ENCODE peak calls at places on chromosome 19, in seven cellular contexts. X is mesothelial cell of epicardium, Q is mucosa of descending colon, P is cardiac fibroblast, G is astrocyte, A is coronary artery, Y is WTC11. D is an unnamed sample.

GRCh38 chr19:5038631-5039271 is 69.8 kb downstream of the KDM4B start:
- DNase-seq in X (no peak), Q (peak), P (peak), G (no peak), A (no peak), Y (peak), D (no peak)

GRCh38 chr19:19280561-19280960 is 7.5 kb upstream of the TM6SF2 start:
- DNase-seq in X (no peak), Q (no peak), P (peak), G (no peak), A (no peak), Y (no peak), D (no peak)

GRCh38 chr19:43923875-43924274 is 11.2 kb downstream of the ZNF45 start:
- DNase-seq in X (no peak), Q (no peak), P (no peak), G (no peak), A (no peak), Y (no peak), D (no peak)

GRCh38 chr19:30209617-30210600 is 162.3 kb upstream of the ZNF536 start:
- DNase-seq in X (peak), Q (no peak), P (no peak), G (no peak), A (peak), Y (no peak), D (peak)

GRCh38 chr19:41799444-41800000 is 3.1 kb downstream of the CEACAM3 start:
- DNase-seq in X (no peak), Q (peak), P (no peak), G (no peak), A (no peak), Y (no peak), D (no peak)

GRCh38 chr19:10086904-10087256 is 763 bp downstream of the SHFL start:
- DNase-seq in X (no peak), Q (peak), P (no peak), G (no peak), A (no peak), Y (no peak), D (no peak)

GRCh38 chr19:54373781-54374266 is 9.1 kb upstream of the LAIR1 start:
- DNase-seq in X (no peak), Q (no peak), P (no peak), G (no peak), A (no peak), Y (no peak), D (no peak)

GRCh38 chr19:19488041-19488874 is 27.1 kb downstream of the TSSK6 start:
- DNase-seq in X (no peak), Q (peak), P (peak), G (no peak), A (no peak), Y (no peak), D (no peak)

GRCh38 chr19:40549007-40549708 is 27.5 kb upstream of the SHKBP1 start:
- DNase-seq in X (peak), Q (peak), P (peak), G (peak), A (no peak), Y (peak), D (no peak)

GRCh38 chr19:36573948-36574726 is 1.0 kb upstream of the ZNF529 start:
- DNase-seq in X (no peak), Q (peak), P (peak), G (peak), A (no peak), Y (no peak), D (no peak)

GRCh38 chr19:41027273-41027967 is 36.3 kb downstream of the CYP2B6 start:
- DNase-seq in X (no peak), Q (no peak), P (no peak), G (no peak), A (peak), Y (no peak), D (no peak)

GRCh38 chr19:4304509-4305252 is at the start of gene FSD1:
- DNase-seq in X (peak), Q (no peak), P (peak), G (no peak), A (no peak), Y (peak), D (peak)

GRCh38 chr19:11756965-11757364 is 9.8 kb upstream of the ZNF441 start:
- DNase-seq in X (no peak), Q (no peak), P (no peak), G (no peak), A (no peak), Y (no peak), D (no peak)

GRCh38 chr19:55697069-55697440 is 22.0 kb downstream of the EPN1 start:
- DNase-seq in X (no peak), Q (no peak), P (no peak), G (no peak), A (no peak), Y (no peak), D (no peak)

GRCh38 chr19:3184847-3185481 is 766 bp upstream of the NCLN start:
- DNase-seq in X (no peak), Q (peak), P (no peak), G (no peak), A (no peak), Y (peak), D (no peak)

GRCh38 chr19:34375598-34375997 is 10.6 kb downstream of the GPI start:
- DNase-seq in X (no peak), Q (no peak), P (no peak), G (no peak), A (no peak), Y (no peak), D (no peak)

GRCh38 chr19:15123031-15123890 is 16.1 kb downstream of the SYDE1 start:
- DNase-seq in X (no peak), Q (no peak), P (no peak), G (no peak), A (no peak), Y (no peak), D (no peak)

GRCh38 chr19:51441410-51442390 is 16.6 kb downstream of the SIGLEC8 start:
- DNase-seq in X (no peak), Q (peak), P (no peak), G (no peak), A (no peak), Y (no peak), D (no peak)

GRCh38 chr19:51440846-51441409 is 17.3 kb downstream of the SIGLEC8 start:
- DNase-seq in X (no peak), Q (no peak), P (no peak), G (no peak), A (no peak), Y (no peak), D (no peak)

GRCh38 chr19:51440052-51440451 is 18.2 kb downstream of the SIGLEC8 start:
- DNase-seq in X (no peak), Q (no peak), P (no peak), G (no peak), A (no peak), Y (no peak), D (no peak)

GRCh38 chr19:51433092-51433491 is 15.7 kb upstream of the SIGLEC10 start:
- DNase-seq in X (no peak), Q (no peak), P (no peak), G (no peak), A (no peak), Y (no peak), D (no peak)

DNA sequence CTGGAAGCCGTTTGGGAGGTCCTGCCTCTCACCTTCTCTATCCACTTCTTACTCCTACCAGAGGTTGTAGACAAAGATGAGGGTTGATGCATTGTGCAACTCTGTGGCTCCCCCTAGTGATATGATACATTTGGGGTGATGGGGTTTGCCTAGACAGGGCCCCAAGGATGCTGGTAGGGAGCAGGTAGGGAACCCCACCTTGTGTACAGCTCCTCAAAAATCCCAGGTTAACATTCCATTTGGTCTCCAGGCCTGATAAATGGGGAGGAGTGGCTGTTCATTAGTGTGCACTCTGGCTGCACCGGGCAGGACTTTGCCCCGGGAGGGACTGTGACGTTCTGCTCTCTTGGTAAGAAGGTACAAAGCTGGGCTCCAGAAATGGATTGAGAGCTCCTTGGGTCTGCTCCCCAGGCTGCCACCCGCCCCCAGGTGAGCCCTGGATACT is 19.2 kb downstream of the SIGLEC8 start:
- DNase-seq in X (no peak), Q (peak), P (peak), G (no peak), A (no peak), Y (peak), D (no peak)
- TF ChIP-seq CTCF in X (no peak), Q (no peak), P (peak), G (no peak), A (no peak), Y (no peak), D (peak)

DNA sequence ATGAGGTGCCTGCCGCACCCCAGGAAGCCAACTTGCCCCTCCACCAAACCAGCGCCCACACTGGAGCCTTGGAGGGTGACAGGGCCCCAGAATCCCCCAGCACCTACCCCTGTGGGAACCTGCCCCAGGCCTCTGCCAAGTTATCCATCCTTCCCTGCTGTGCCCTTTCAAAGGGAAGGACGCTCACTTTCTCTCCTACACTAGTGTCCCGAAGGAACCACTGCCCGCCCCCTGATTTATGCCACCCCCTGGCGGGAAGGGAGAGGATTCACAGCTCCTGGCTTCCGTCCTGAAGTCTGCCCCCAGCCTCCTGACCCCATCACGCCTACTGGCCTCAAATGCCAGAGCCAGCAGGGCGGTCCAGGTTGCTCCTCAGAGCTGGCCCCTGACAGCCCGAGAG is 1.4 kb downstream of the EVI5L start:
- DNase-seq in X (no peak), Q (no peak), P (peak), G (peak), A (no peak), Y (peak), D (no peak)
- TF ChIP-seq CTCF in X (peak), Q (no peak), P (peak), G (peak), A (no peak), Y (no peak), D (peak)

DNA sequence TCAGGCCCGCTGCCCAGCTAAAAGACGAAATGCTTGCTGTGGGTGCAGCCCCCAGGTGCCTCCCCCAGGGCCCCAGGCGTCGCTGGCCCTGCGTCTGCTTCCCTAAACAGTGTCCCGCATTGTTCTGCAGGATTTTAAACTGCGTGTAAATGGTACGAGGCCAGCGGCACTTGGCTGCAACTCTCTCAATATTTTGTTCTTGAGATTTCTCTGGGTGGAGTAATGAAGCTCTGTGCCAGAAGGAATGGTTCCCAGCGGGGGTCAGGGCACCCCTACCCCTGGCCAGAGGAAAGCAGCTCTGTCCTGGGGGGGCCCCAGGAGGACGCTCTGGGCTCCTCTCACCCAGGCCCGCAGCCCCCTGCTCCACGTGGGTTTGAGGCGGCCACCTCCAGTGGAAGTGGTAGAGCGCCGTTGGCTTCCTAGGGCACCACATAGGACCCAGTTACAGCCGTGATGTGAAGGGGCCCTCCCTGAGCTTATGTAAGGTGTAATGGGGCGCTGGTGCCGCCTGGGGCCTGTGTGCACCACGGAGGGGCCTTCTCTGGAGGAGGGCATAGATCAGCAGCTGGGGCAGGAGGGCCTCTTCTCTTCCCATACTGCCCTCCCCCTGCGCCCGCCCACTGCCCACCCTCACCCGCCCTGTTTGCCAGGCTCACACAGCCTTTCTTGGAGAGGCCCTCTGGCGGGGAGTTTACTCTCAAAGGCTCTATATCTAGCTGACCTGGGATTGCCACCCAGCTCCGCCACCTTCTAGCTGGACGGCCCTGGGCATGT is 19.8 kb downstream of the PAK4 start:
- DNase-seq in X (no peak), Q (peak), P (no peak), G (no peak), A (no peak), Y (no peak), D (no peak)
- TF ChIP-seq CTCF in X (no peak), Q (no peak), P (no peak), G (no peak), A (no peak), Y (no peak), D (no peak)

GRCh38 chr19:49653466-49653806 is 11.4 kb downstream of the SCAF1 start:
- DNase-seq in X (no peak), Q (no peak), P (no peak), G (no peak), A (no peak), Y (no peak), D (no peak)
- TF ChIP-seq CTCF in X (no peak), Q (no peak), P (no peak), G (no peak), A (no peak), Y (no peak), D (no peak)

GRCh38 chr19:35549879-35550523 is 4.6 kb downstream of the TMEM147 start:
- DNase-seq in X (no peak), Q (no peak), P (no peak), G (no peak), A (no peak), Y (no peak), D (no peak)
- TF ChIP-seq CTCF in X (no peak), Q (no peak), P (no peak), G (no peak), A (no peak), Y (no peak), D (no peak)

GRCh38 chr19:58570770-58571574 is 2.2 kb downstream of the MZF1 start:
- DNase-seq in X (no peak), Q (peak), P (no peak), G (no peak), A (no peak), Y (peak), D (no peak)

GRCh38 chr19:58571575-58571947 is 1.6 kb downstream of the MZF1 start:
- DNase-seq in X (no peak), Q (peak), P (no peak), G (no peak), A (no peak), Y (peak), D (no peak)

GRCh38 chr19:58572026-58572817 is 913 bp downstream of the MZF1 start:
- DNase-seq in X (no peak), Q (no peak), P (no peak), G (no peak), A (peak), Y (no peak), D (no peak)

GRCh38 chr19:58573658-58574164 is 576 bp upstream of the MZF1 start:
- DNase-seq in X (no peak), Q (no peak), P (no peak), G (no peak), A (no peak), Y (no peak), D (no peak)

GRCh38 chr19:58572818-58573657 is at the start of gene MZF1:
- DNase-seq in X (peak), Q (peak), P (peak), G (peak), A (peak), Y (peak), D (peak)
- TF ChIP-seq CTCF in X (peak), Q (no peak), P (peak), G (no peak), A (no peak), Y (no peak), D (peak)

GRCh38 chr19:49799271-49799797 is 13.8 kb downstream of the FUZ start:
- DNase-seq in X (no peak), Q (no peak), P (no peak), G (no peak), A (no peak), Y (no peak), D (no peak)

GRCh38 chr19:49798574-49798973 is 14.5 kb downstream of the FUZ start:
- DNase-seq in X (no peak), Q (no peak), P (no peak), G (no peak), A (no peak), Y (no peak), D (no peak)

GRCh38 chr19:49800771-49801170 is 12.3 kb downstream of the FUZ start:
- DNase-seq in X (no peak), Q (no peak), P (no peak), G (no peak), A (no peak), Y (no peak), D (no peak)

GRCh38 chr19:49801401-49801888 is 11.6 kb downstream of the FUZ start:
- DNase-seq in X (no peak), Q (no peak), P (no peak), G (no peak), A (no peak), Y (no peak), D (no peak)

DNA sequence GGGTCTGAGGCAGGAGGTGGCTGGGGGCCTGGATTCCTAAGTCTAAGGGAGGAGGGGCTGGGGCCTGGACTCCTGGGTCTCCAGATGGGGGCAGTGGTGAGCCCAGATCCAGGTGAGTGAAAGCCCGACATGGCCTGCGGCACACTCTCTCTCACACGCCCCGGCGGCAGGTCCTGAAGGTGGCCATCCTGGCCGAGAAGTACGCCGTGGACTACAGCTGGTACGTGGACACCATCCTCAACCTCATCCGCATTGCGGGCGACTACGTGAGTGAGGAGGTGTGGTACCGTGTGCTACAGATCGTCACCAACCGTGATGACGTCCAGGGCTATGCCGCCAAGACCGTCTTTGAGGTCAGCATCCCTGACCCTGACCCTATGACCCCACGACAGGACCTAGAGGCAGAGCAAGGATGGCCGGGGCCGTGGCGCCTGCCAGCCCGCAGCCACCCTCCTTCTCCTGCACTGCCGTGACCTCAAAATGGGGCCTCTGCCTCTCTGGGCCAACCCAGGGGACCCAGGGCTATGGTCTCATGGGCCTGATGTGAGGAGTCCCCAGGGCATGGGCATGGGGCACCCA is 13.2 kb downstream of the FUZ start:
- DNase-seq in X (no peak), Q (no peak), P (no peak), G (no peak), A (no peak), Y (peak), D (no peak)
- TF ChIP-seq CTCF in X (no peak), Q (no peak), P (no peak), G (no peak), A (no peak), Y (peak), D (peak)

GRCh38 chr19:39411006-39411831 is 1.2 kb upstream of the PLEKHG2 start:
- DNase-seq in X (no peak), Q (peak), P (no peak), G (no peak), A (peak), Y (no peak), D (no peak)

GRCh38 chr19:39410620-39411005 is 1.9 kb upstream of the PLEKHG2 start:
- DNase-seq in X (no peak), Q (peak), P (no peak), G (no peak), A (no peak), Y (no peak), D (no peak)

GRCh38 chr19:39409207-39409885 is 2.7 kb downstream of the ZFP36 start:
- DNase-seq in X (peak), Q (peak), P (peak), G (no peak), A (peak), Y (peak), D (peak)

GRCh38 chr19:39408392-39409206 is 2.0 kb downstream of the ZFP36 start:
- DNase-seq in X (no peak), Q (peak), P (peak), G (no peak), A (no peak), Y (no peak), D (no peak)

DNA sequence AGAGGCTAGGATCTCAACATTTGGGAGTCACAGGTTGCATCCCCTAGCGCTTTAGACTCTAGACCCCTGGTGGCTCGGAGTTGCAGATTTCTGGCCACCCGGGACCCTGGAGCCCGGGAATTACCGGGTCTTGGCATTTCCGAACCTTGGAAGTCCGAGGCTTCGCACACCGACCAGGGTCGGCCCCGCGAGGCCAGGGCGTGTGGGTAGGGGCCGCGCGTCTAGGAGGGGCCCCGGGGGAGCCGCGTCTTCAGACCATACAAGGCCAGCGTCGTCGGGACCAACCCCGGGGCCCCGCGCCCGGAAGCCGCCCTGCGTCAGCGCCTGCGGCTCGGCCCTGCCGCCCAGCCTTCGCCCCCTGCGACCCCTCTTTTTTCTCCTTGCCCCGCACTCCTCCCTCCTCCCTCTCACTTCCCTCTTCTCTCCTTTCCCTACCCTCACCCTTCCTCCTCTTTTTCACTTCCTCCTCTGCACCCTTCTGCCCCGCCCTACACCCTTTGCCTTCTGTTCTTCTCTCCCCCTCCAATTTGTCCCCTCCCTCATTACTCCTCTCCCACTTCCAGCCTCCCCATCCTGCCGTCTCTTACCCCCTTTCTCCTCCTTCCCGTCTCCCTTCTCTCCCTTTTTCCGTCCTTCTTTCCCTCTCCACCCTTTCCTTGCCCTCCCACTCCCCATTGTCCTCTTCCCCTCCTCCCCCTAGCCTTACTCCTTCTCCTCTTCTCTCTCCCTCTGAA is 2.4 kb upstream of the PLEKHG2 start:
- DNase-seq in X (no peak), Q (peak), P (peak), G (no peak), A (peak), Y (peak), D (peak)
- TF ChIP-seq CTCF in X (peak), Q (no peak), P (no peak), G (no peak), A (no peak), Y (no peak), D (no peak)

GRCh38 chr19:1511989-1512338 is 855 bp downstream of the ADAMTSL5 start:
- DNase-seq in X (no peak), Q (no peak), P (no peak), G (no peak), A (no peak), Y (no peak), D (no peak)

GRCh38 chr19:1511318-1511988 is 1.4 kb downstream of the ADAMTSL5 start:
- DNase-seq in X (no peak), Q (no peak), P (no peak), G (no peak), A (no peak), Y (no peak), D (peak)

GRCh38 chr19:1514295-1514661 is 1.5 kb upstream of the ADAMTSL5 start:
- DNase-seq in X (no peak), Q (no peak), P (no peak), G (no peak), A (no peak), Y (no peak), D (peak)

GRCh38 chr19:1513492-1514294 is 874 bp upstream of the ADAMTSL5 start:
- DNase-seq in X (peak), Q (peak), P (peak), G (no peak), A (no peak), Y (peak), D (peak)

GRCh38 chr19:1512671-1513491 is at the start of gene ADAMTSL5:
- DNase-seq in X (no peak), Q (peak), P (peak), G (no peak), A (no peak), Y (peak), D (peak)
- TF ChIP-seq CTCF in X (no peak), Q (peak), P (no peak), G (no peak), A (no peak), Y (no peak), D (peak)